ENCODE peak calls at places on chromosomes 7 and 10, in five cellular contexts. One of them, this sample, is unnamed.

GRCh38 chr7:91168766-91169518 is 95.3 kb upstream of the FZD1 start:
- DNase-seq in suprapubic skin: no peak
- DNase-seq in IMR-90: peak
- DNase-seq in HCT116: no peak
- DNase-seq in uterus: no peak
- DNase-seq in this sample: no peak

GRCh38 chr7:142401951-142402350 is 144.1 kb upstream of the PRSS58 start:
- DNase-seq in suprapubic skin: no peak
- DNase-seq in IMR-90: no peak
- DNase-seq in HCT116: no peak
- DNase-seq in uterus: no peak
- DNase-seq in this sample: no peak

GRCh38 chr7:79515358-79515757 is 61.9 kb upstream of the MAGI2 start:
- DNase-seq in suprapubic skin: no peak
- DNase-seq in IMR-90: peak
- DNase-seq in HCT116: no peak
- DNase-seq in uterus: no peak
- DNase-seq in this sample: no peak

GRCh38 chr7:149723082-149723767 is 50.2 kb downstream of the ZNF467 start:
- DNase-seq in suprapubic skin: no peak
- DNase-seq in IMR-90: no peak
- DNase-seq in HCT116: no peak
- DNase-seq in uterus: no peak
- DNase-seq in this sample: no peak

GRCh38 chr7:117479480-117480224 is at the start of gene CFTR:
- DNase-seq in suprapubic skin: no peak
- DNase-seq in IMR-90: no peak
- DNase-seq in HCT116: no peak
- DNase-seq in uterus: peak
- DNase-seq in this sample: peak

GRCh38 chr10:13997650-13998049 is 333.1 kb downstream of the FRMD4A start:
- DNase-seq in suprapubic skin: no peak
- DNase-seq in IMR-90: no peak
- DNase-seq in HCT116: no peak
- DNase-seq in uterus: no peak
- DNase-seq in this sample: no peak

GRCh38 chr10:95363303-95363912 is 72.6 kb upstream of the PDLIM1 start:
- DNase-seq in suprapubic skin: no peak
- DNase-seq in IMR-90: peak
- DNase-seq in HCT116: peak
- DNase-seq in uterus: no peak
- DNase-seq in this sample: peak

GRCh38 chr10:61890881-61891409 is 10.6 kb upstream of the ARID5B start:
- DNase-seq in suprapubic skin: no peak
- DNase-seq in IMR-90: no peak
- DNase-seq in HCT116: no peak
- DNase-seq in uterus: no peak
- DNase-seq in this sample: no peak

GRCh38 chr10:30092151-30092790 is 32.9 kb upstream of the JCAD start:
- DNase-seq in suprapubic skin: no peak
- DNase-seq in IMR-90: peak
- DNase-seq in HCT116: peak
- DNase-seq in uterus: no peak
- DNase-seq in this sample: no peak

GRCh38 chr10:112956631-112957350 is 6.7 kb downstream of the TCF7L2 start:
- DNase-seq in suprapubic skin: no peak
- DNase-seq in IMR-90: no peak
- DNase-seq in HCT116: no peak
- DNase-seq in uterus: no peak
- DNase-seq in this sample: no peak

GRCh38 chr7:135147899-135148721 is at the start of gene TMEM140:
- DNase-seq in suprapubic skin: no peak
- DNase-seq in IMR-90: peak
- DNase-seq in HCT116: no peak
- DNase-seq in uterus: no peak
- DNase-seq in this sample: peak

GRCh38 chr7:149103424-149103823 is 12.9 kb upstream of the ZNF786 start:
- DNase-seq in suprapubic skin: no peak
- DNase-seq in IMR-90: no peak
- DNase-seq in HCT116: no peak
- DNase-seq in uterus: no peak
- DNase-seq in this sample: no peak

GRCh38 chr7:74466196-74466813 is 12.6 kb downstream of the GTF2IRD1 start:
- DNase-seq in suprapubic skin: no peak
- DNase-seq in IMR-90: no peak
- DNase-seq in HCT116: no peak
- DNase-seq in uterus: no peak
- DNase-seq in this sample: peak

GRCh38 chr7:105647591-105647990 is 66.3 kb upstream of the EFCAB10 start:
- DNase-seq in suprapubic skin: no peak
- DNase-seq in IMR-90: no peak
- DNase-seq in HCT116: peak
- DNase-seq in uterus: no peak
- DNase-seq in this sample: no peak

GRCh38 chr7:51467384-51468017 is 150.9 kb upstream of the COBL start:
- DNase-seq in suprapubic skin: no peak
- DNase-seq in IMR-90: no peak
- DNase-seq in HCT116: no peak
- DNase-seq in uterus: no peak
- DNase-seq in this sample: no peak

GRCh38 chr7:43669286-43670081 is 59.8 kb downstream of the COA1 start:
- DNase-seq in suprapubic skin: no peak
- DNase-seq in IMR-90: no peak
- DNase-seq in HCT116: no peak
- DNase-seq in uterus: no peak
- DNase-seq in this sample: no peak

GRCh38 chr10:112955736-112956421 is 5.8 kb downstream of the TCF7L2 start:
- DNase-seq in suprapubic skin: no peak
- DNase-seq in IMR-90: peak
- DNase-seq in HCT116: no peak
- DNase-seq in uterus: peak
- DNase-seq in this sample: no peak

GRCh38 chr7:22582860-22583640 is 83.1 kb upstream of the STEAP1B start:
- DNase-seq in suprapubic skin: no peak
- DNase-seq in IMR-90: peak
- DNase-seq in HCT116: no peak
- DNase-seq in uterus: no peak
- DNase-seq in this sample: peak

GRCh38 chr10:101762736-101763135 is 13.2 kb downstream of the FGF8 start:
- DNase-seq in suprapubic skin: no peak
- DNase-seq in IMR-90: no peak
- DNase-seq in HCT116: no peak
- DNase-seq in uterus: no peak
- DNase-seq in this sample: no peak

GRCh38 chr7:20998309-20998708 is 211.6 kb upstream of the SP8 start:
- DNase-seq in suprapubic skin: no peak
- DNase-seq in IMR-90: no peak
- DNase-seq in HCT116: peak
- DNase-seq in uterus: no peak
- DNase-seq in this sample: no peak

GRCh38 chr10:86520871-86521619 is 547 bp downstream of the WAPL start:
- DNase-seq in suprapubic skin: peak
- DNase-seq in IMR-90: peak
- DNase-seq in HCT116: peak
- DNase-seq in uterus: peak
- DNase-seq in this sample: peak

GRCh38 chr10:16521311-16522016 is at the start of gene C1QL3:
- DNase-seq in suprapubic skin: no peak
- DNase-seq in IMR-90: peak
- DNase-seq in HCT116: no peak
- DNase-seq in uterus: no peak
- DNase-seq in this sample: peak

GRCh38 chr10:649445-649797 is 40.0 kb downstream of the DIP2C start:
- DNase-seq in suprapubic skin: no peak
- DNase-seq in IMR-90: no peak
- DNase-seq in HCT116: no peak
- DNase-seq in uterus: no peak
- DNase-seq in this sample: no peak

GRCh38 chr10:652226-652625 is 37.2 kb downstream of the DIP2C start:
- DNase-seq in suprapubic skin: no peak
- DNase-seq in IMR-90: no peak
- DNase-seq in HCT116: no peak
- DNase-seq in uterus: no peak
- DNase-seq in this sample: no peak

GRCh38 chr10:651700-652099 is 37.8 kb downstream of the DIP2C start:
- DNase-seq in suprapubic skin: no peak
- DNase-seq in IMR-90: no peak
- DNase-seq in HCT116: no peak
- DNase-seq in uterus: no peak
- DNase-seq in this sample: no peak

GRCh38 chr10:650691-651615 is 38.5 kb downstream of the DIP2C start:
- DNase-seq in suprapubic skin: no peak
- DNase-seq in IMR-90: peak
- DNase-seq in HCT116: no peak
- DNase-seq in uterus: no peak
- DNase-seq in this sample: no peak

DNA sequence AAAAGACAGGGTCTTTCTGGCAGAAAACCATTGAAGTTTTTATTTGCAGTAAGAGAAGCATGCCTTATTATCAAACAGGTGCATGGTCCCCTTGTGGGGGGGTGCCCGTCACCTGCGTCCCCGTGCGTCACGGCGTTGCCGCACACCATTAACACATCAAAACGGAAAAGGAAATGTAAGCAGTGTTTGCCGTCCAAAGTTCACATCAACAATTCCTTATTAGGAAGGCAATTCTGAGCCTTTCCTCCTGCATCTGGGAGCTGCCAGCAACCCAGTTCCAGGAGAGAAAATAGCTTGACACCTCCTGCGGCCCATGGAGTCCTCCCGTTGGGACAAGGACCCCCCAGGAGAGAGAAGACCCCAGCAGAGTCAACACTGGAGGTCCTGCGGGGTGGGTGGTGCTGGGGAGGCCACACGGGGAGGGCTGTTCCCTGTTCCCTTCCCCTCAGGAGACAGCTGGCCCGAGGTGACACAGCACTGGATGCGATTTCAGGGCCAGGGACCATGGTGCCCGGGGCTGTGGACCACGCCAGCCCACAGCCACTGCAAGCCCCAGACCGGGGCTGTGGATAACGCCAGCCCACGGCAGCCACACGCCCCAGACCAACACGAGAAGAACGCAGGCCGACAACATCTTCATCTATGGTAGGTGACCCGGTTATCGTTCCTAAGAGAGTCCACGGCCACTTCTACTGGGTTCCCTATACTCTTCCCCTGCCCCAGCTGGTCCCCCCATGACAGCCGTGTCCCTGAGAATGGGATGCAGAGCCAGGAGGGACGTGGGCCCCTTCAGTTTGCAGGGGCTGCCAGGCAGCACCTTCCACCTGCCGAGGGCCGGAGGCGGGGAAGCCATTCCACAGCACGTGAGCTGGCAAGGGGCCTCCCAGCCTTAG is 39.4 kb downstream of the DIP2C start:
- DNase-seq in suprapubic skin: no peak
- DNase-seq in IMR-90: peak
- DNase-seq in HCT116: no peak
- DNase-seq in uterus: peak
- DNase-seq in this sample: peak
- TF ChIP-seq POLR2A in suprapubic skin: no peak
- TF ChIP-seq POLR2A in IMR-90: no peak
- TF ChIP-seq POLR2A in HCT116: no peak
- TF ChIP-seq POLR2A in uterus: peak
- TF ChIP-seq POLR2A in this sample: peak

GRCh38 chr7:101218236-101219130 is 518 bp downstream of the ZNHIT1 start:
- DNase-seq in suprapubic skin: no peak
- DNase-seq in IMR-90: peak
- DNase-seq in HCT116: no peak
- DNase-seq in uterus: no peak
- DNase-seq in this sample: no peak

GRCh38 chr7:101216860-101217387 is 457 bp downstream of the PLOD3 start:
- DNase-seq in suprapubic skin: no peak
- DNase-seq in IMR-90: no peak
- DNase-seq in HCT116: no peak
- DNase-seq in uterus: peak
- DNase-seq in this sample: no peak

GRCh38 chr7:101216001-101216859 is 1.2 kb downstream of the PLOD3 start:
- DNase-seq in suprapubic skin: no peak
- DNase-seq in IMR-90: peak
- DNase-seq in HCT116: no peak
- DNase-seq in uterus: no peak
- DNase-seq in this sample: no peak

GRCh38 chr7:101220295-101220694 is 2.3 kb downstream of the ZNHIT1 start:
- DNase-seq in suprapubic skin: no peak
- DNase-seq in IMR-90: no peak
- DNase-seq in HCT116: no peak
- DNase-seq in uterus: no peak
- DNase-seq in this sample: no peak

DNA sequence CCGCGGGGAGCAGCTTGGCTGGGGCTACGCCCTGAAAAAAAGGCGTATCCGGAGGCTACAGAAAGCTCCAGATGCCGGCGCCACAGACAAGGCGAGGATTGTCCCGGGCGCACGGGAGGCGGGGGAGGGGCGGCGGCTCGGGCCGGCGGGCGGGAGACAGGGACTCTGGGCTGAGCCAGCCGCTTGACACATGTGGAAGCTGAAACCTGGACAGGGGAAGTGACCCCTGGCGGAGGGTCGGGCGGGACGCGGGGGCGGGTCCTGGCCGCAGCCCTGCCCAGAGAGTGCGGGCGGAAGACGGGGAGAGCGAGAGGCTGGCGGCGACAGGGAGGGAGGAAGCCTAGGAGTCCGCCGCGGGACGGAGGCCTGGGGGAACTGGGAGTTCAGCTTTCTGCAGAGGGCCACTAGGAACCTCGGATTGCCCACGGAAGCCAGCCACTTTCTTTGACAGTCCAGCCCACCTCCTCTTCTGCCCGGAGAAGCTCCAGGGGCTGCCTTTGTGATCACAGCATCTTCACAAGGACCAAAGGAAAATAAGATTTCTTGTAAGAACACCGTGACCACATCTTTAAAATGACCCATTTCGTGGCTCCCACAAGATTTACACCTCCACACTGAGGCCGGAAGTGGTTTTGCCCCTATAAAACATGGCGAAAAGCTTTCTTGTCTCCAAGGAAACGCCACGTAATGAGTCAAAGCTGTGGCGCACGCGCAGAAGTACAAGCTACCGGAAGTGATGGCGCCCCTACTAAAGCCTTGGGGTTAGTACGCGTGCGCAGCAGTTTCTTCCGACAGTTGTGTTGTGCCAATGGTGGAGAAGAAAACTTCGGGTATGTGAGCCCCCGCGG is at the start of the genes PLOD3 and ZNHIT1:
- DNase-seq in suprapubic skin: peak
- DNase-seq in IMR-90: peak
- DNase-seq in HCT116: peak
- DNase-seq in uterus: peak
- DNase-seq in this sample: peak
- TF ChIP-seq POLR2A in suprapubic skin: no peak
- TF ChIP-seq POLR2A in IMR-90: peak
- TF ChIP-seq POLR2A in HCT116: peak
- TF ChIP-seq POLR2A in uterus: peak
- TF ChIP-seq POLR2A in this sample: no peak

GRCh38 chr7:32494946-32495297 is 367 bp upstream of the AVL9 start:
- DNase-seq in suprapubic skin: no peak
- DNase-seq in IMR-90: no peak
- DNase-seq in HCT116: no peak
- DNase-seq in uterus: no peak
- DNase-seq in this sample: no peak
- TF ChIP-seq POLR2A in suprapubic skin: no peak
- TF ChIP-seq POLR2A in IMR-90: no peak
- TF ChIP-seq POLR2A in HCT116: peak
- TF ChIP-seq POLR2A in uterus: no peak
- TF ChIP-seq POLR2A in this sample: peak

GRCh38 chr10:131900350-131901152 is at the start of gene PPP2R2D:
- DNase-seq in suprapubic skin: peak
- DNase-seq in IMR-90: peak
- DNase-seq in HCT116: peak
- DNase-seq in uterus: peak
- DNase-seq in this sample: peak
- TF ChIP-seq POLR2A in suprapubic skin: no peak
- TF ChIP-seq POLR2A in IMR-90: no peak
- TF ChIP-seq POLR2A in HCT116: peak
- TF ChIP-seq POLR2A in uterus: peak
- TF ChIP-seq POLR2A in this sample: no peak